ENCODE peak calls at places on chromosomes 3 and 15, in six cellular contexts. V is fibroblast of the conjunctiva; I is stimulated activated CD8-positive, alpha-beta memory T cell treated with anti-CD3 and anti-CD28 coated beads, Interleukin-15, amount 100 ng/mL, for 1 hour; Y is HEK293T; D is cerebellum; S is NCI-H1436 treated with DMSO at 0.1 percent for 48 hours. N is an unnamed sample.

GRCh38 chr3:58570851-58571250 is 6.3 kb downstream of the FAM107A start:
- DNase-seq in Y (no peak), V (no peak), I (no peak), D (no peak), S (no peak), N (no peak)

GRCh38 chr15:78389356-78389755 is 48.7 kb upstream of the IREB2 start:
- DNase-seq in I (no peak), D (no peak), V (no peak), S (no peak), Y (no peak), N (no peak)

GRCh38 chr15:101137312-101137940 is 114.4 kb downstream of the CHSY1 start:
- DNase-seq in I (no peak), Y (no peak), S (no peak), V (no peak), D (no peak), N (no peak)

GRCh38 chr3:82839871-82840270 is 1078.4 kb upstream of the GBE1 start:
- DNase-seq in S (no peak), Y (no peak), I (no peak), V (no peak), D (no peak), N (no peak)

GRCh38 chr3:54969652-54970051 is 41.8 kb upstream of the LRTM1 start:
- DNase-seq in I (no peak), S (no peak), Y (no peak), V (no peak), D (peak), N (no peak)

GRCh38 chr3:123789760-123790159 is 94.4 kb downstream of the MYLK start:
- DNase-seq in D (no peak), S (no peak), I (no peak), Y (no peak), V (no peak), N (no peak)

GRCh38 chr3:50515565-50516047 is 12.2 kb upstream of the CACNA2D2 start:
- DNase-seq in D (no peak), Y (peak), I (no peak), S (no peak), V (no peak), N (no peak)

GRCh38 chr3:851098-851790 is 241.6 kb upstream of the CNTN6 start:
- DNase-seq in S (no peak), V (no peak), I (no peak), D (peak), Y (no peak), N (no peak)

GRCh38 chr3:139561959-139562676 is 22.6 kb upstream of the RBP1 start:
- DNase-seq in I (no peak), Y (peak), V (peak), S (no peak), D (no peak), N (no peak)

GRCh38 chr3:16289144-16289889 is 24.3 kb downstream of the OXNAD1 start:
- DNase-seq in I (no peak), V (no peak), D (no peak), S (no peak), Y (no peak), N (no peak)

GRCh38 chr3:95567346-95567745 is 1247.0 kb upstream of the EPHA6 start:
- DNase-seq in Y (no peak), S (no peak), I (no peak), V (no peak), D (no peak), N (no peak)

GRCh38 chr3:134359121-134360010 is 14.9 kb downstream of the AMOTL2 start:
- DNase-seq in S (no peak), Y (no peak), I (no peak), V (no peak), D (peak), N (no peak)

GRCh38 chr3:156298938-156299337 is 178.6 kb downstream of the KCNAB1 start:
- DNase-seq in Y (no peak), V (no peak), D (no peak), I (no peak), S (no peak), N (no peak)

GRCh38 chr3:126646662-126647061 is 8.3 kb downstream of the TXNRD3 start:
- DNase-seq in I (no peak), D (no peak), V (no peak), Y (no peak), S (no peak), N (no peak)

GRCh38 chr3:131033480-131034080 is 6.9 kb downstream of the NEK11 start:
- DNase-seq in Y (peak), D (peak), V (peak), I (no peak), S (no peak), N (no peak)

GRCh38 chr3:86993704-86994103 is 2.8 kb upstream of the VGLL3 start:
- DNase-seq in D (no peak), I (no peak), S (no peak), V (no peak), Y (no peak), N (no peak)

GRCh38 chr3:177904661-177905060 is 631.6 kb upstream of the KCNMB2 start:
- DNase-seq in V (no peak), S (no peak), D (no peak), Y (no peak), I (no peak), N (no peak)

GRCh38 chr15:66955871-66956585 is 109.4 kb upstream of the SMAD3 start:
- DNase-seq in I (no peak), S (no peak), D (no peak), V (no peak), Y (no peak), N (no peak)

GRCh38 chr3:62159693-62160092 is 213.7 kb downstream of the FEZF2 start:
- DNase-seq in V (peak), D (no peak), I (no peak), S (no peak), Y (no peak), N (no peak)

GRCh38 chr15:64681424-64682024 is 93.9 kb downstream of the RBPMS2 start:
- DNase-seq in D (peak), I (no peak), V (peak), S (no peak), Y (peak), N (no peak)

GRCh38 chr15:83446904-83447708 is at the start of gene SH3GL3:
- DNase-seq in D (peak), S (no peak), I (no peak), V (peak), Y (peak), N (no peak)

GRCh38 chr3:48398701-48399386 is 26.8 kb downstream of the FBXW12 start:
- DNase-seq in S (no peak), D (no peak), Y (no peak), I (no peak), V (no peak), N (no peak)

GRCh38 chr3:175288616-175289015 is 429.5 kb downstream of the NAALADL2 start:
- DNase-seq in V (no peak), S (no peak), I (no peak), Y (no peak), D (no peak), N (no peak)

GRCh38 chr3:158573714-158574113 is 2.7 kb downstream of the MLF1 start:
- DNase-seq in Y (no peak), I (no peak), V (no peak), S (no peak), D (no peak), N (no peak)

GRCh38 chr3:66066963-66067617 is 28.4 kb upstream of the MAGI1 start:
- DNase-seq in D (no peak), V (no peak), I (no peak), Y (no peak), S (peak), N (no peak)

GRCh38 chr3:178439504-178439903 is 96.7 kb upstream of the KCNMB2 start:
- DNase-seq in I (no peak), D (no peak), S (no peak), Y (no peak), V (no peak), N (no peak)

GRCh38 chr3:55066406-55067128 is 138.7 kb upstream of the LRTM1 start:
- DNase-seq in S (no peak), I (no peak), Y (no peak), V (no peak), D (no peak), N (no peak)

GRCh38 chr15:40766906-40767837 is 2.6 kb upstream of the C15orf62 start:
- DNase-seq in S (no peak), Y (no peak), V (no peak), I (no peak), D (no peak), N (no peak)

GRCh38 chr3:143002083-143002712 is 828 bp downstream of the U2SURP start:
- DNase-seq in V (no peak), I (no peak), D (no peak), Y (peak), S (no peak), N (no peak)

GRCh38 chr3:180274536-180274935 is 237.8 kb upstream of the PEX5L start:
- DNase-seq in V (no peak), I (no peak), Y (no peak), D (no peak), S (no peak), N (no peak)

GRCh38 chr15:40291088-40291574 is 8.3 kb upstream of the ANKRD63 start:
- DNase-seq in D (no peak), S (no peak), V (no peak), Y (peak), I (no peak), N (no peak)

GRCh38 chr3:56157693-56158092 is 310.6 kb downstream of the ERC2 start:
- DNase-seq in Y (no peak), V (no peak), I (no peak), S (no peak), D (no peak), N (no peak)

GRCh38 chr15:55917881-55918296 is 75.5 kb downstream of the NEDD4 start:
- DNase-seq in D (no peak), V (peak), S (no peak), I (no peak), Y (peak), N (no peak)

GRCh38 chr3:149487598-149488197 is 13.2 kb downstream of the TM4SF4 start:
- DNase-seq in V (no peak), S (no peak), D (no peak), I (no peak), Y (peak), N (no peak)

GRCh38 chr3:32239638-32240550 is 1.4 kb downstream of the CMTM8 start:
- DNase-seq in V (no peak), D (no peak), I (no peak), S (no peak), Y (peak), N (no peak)

GRCh38 chr3:188219147-188219546 is 65.2 kb downstream of the LPP start:
- DNase-seq in Y (no peak), S (no peak), D (no peak), I (no peak), V (no peak), N (no peak)

GRCh38 chr3:132135628-132136333 is 101.0 kb upstream of the CPNE4 start:
- DNase-seq in D (no peak), S (no peak), I (no peak), Y (no peak), V (peak), N (no peak)